ENCODE peak calls at places on chromosome 17, in ten cellular contexts. One of them, this sample, is unnamed.

GRCh38 chr17:58786586-58787295 is 31.1 kb downstream of the PPM1E start:
- DNase-seq in epithelial cell of prostate: no peak
- DNase-seq in activated naive CD4-positive, alpha-beta T cell treated with anti-CD3 and anti-CD28 coated beads for 36 hours: no peak
- DNase-seq in lower leg skin: no peak
- DNase-seq in activated CD8-positive, alpha-beta T cell treated with anti-CD3 and anti-CD28 coated beads for 36 hours: no peak
- DNase-seq in nucleus accumbens: no peak
- DNase-seq in chondrocyte: no peak
- DNase-seq in activated T-cell treated with anti-CD3 and anti-CD28 coated beads, Interleukin-2, amount 50 U/mL, for 1 hour: no peak
- DNase-seq in NCI-H460: peak
- DNase-seq in uterus: no peak
- DNase-seq in this sample: peak

GRCh38 chr17:79984877-79985276 is 50.8 kb downstream of the TBC1D16 start:
- DNase-seq in epithelial cell of prostate: no peak
- DNase-seq in activated naive CD4-positive, alpha-beta T cell treated with anti-CD3 and anti-CD28 coated beads for 36 hours: no peak
- DNase-seq in lower leg skin: no peak
- DNase-seq in activated CD8-positive, alpha-beta T cell treated with anti-CD3 and anti-CD28 coated beads for 36 hours: no peak
- DNase-seq in nucleus accumbens: no peak
- DNase-seq in chondrocyte: peak
- DNase-seq in activated T-cell treated with anti-CD3 and anti-CD28 coated beads, Interleukin-2, amount 50 U/mL, for 1 hour: no peak
- DNase-seq in NCI-H460: no peak
- DNase-seq in uterus: peak
- DNase-seq in this sample: no peak

GRCh38 chr17:18248300-18248731 is 10.2 kb downstream of the FLII start:
- DNase-seq in epithelial cell of prostate: no peak
- DNase-seq in activated naive CD4-positive, alpha-beta T cell treated with anti-CD3 and anti-CD28 coated beads for 36 hours: peak
- DNase-seq in lower leg skin: no peak
- DNase-seq in activated CD8-positive, alpha-beta T cell treated with anti-CD3 and anti-CD28 coated beads for 36 hours: peak
- DNase-seq in nucleus accumbens: peak
- DNase-seq in chondrocyte: no peak
- DNase-seq in activated T-cell treated with anti-CD3 and anti-CD28 coated beads, Interleukin-2, amount 50 U/mL, for 1 hour: peak
- DNase-seq in NCI-H460: peak
- DNase-seq in uterus: peak
- DNase-seq in this sample: peak

GRCh38 chr17:68539536-68540469 is 27.6 kb downstream of the PRKAR1A start:
- DNase-seq in epithelial cell of prostate: no peak
- DNase-seq in activated naive CD4-positive, alpha-beta T cell treated with anti-CD3 and anti-CD28 coated beads for 36 hours: no peak
- DNase-seq in lower leg skin: no peak
- DNase-seq in activated CD8-positive, alpha-beta T cell treated with anti-CD3 and anti-CD28 coated beads for 36 hours: no peak
- DNase-seq in nucleus accumbens: no peak
- DNase-seq in chondrocyte: no peak
- DNase-seq in activated T-cell treated with anti-CD3 and anti-CD28 coated beads, Interleukin-2, amount 50 U/mL, for 1 hour: no peak
- DNase-seq in NCI-H460: no peak
- DNase-seq in uterus: peak
- DNase-seq in this sample: peak

GRCh38 chr17:1022278-1023024 is 25.5 kb downstream of the TIMM22 start:
- DNase-seq in epithelial cell of prostate: no peak
- DNase-seq in activated naive CD4-positive, alpha-beta T cell treated with anti-CD3 and anti-CD28 coated beads for 36 hours: no peak
- DNase-seq in lower leg skin: no peak
- DNase-seq in activated CD8-positive, alpha-beta T cell treated with anti-CD3 and anti-CD28 coated beads for 36 hours: no peak
- DNase-seq in nucleus accumbens: no peak
- DNase-seq in chondrocyte: no peak
- DNase-seq in activated T-cell treated with anti-CD3 and anti-CD28 coated beads, Interleukin-2, amount 50 U/mL, for 1 hour: no peak
- DNase-seq in NCI-H460: no peak
- DNase-seq in uterus: no peak
- DNase-seq in this sample: no peak

GRCh38 chr17:48335858-48336500 is 94.0 kb downstream of the SKAP1 start:
- DNase-seq in epithelial cell of prostate: no peak
- DNase-seq in activated naive CD4-positive, alpha-beta T cell treated with anti-CD3 and anti-CD28 coated beads for 36 hours: no peak
- DNase-seq in lower leg skin: no peak
- DNase-seq in activated CD8-positive, alpha-beta T cell treated with anti-CD3 and anti-CD28 coated beads for 36 hours: no peak
- DNase-seq in nucleus accumbens: no peak
- DNase-seq in chondrocyte: no peak
- DNase-seq in activated T-cell treated with anti-CD3 and anti-CD28 coated beads, Interleukin-2, amount 50 U/mL, for 1 hour: no peak
- DNase-seq in NCI-H460: peak
- DNase-seq in uterus: no peak
- DNase-seq in this sample: peak

GRCh38 chr17:17018612-17019429 is 23.4 kb upstream of the MPRIP start:
- DNase-seq in epithelial cell of prostate: no peak
- DNase-seq in activated naive CD4-positive, alpha-beta T cell treated with anti-CD3 and anti-CD28 coated beads for 36 hours: no peak
- DNase-seq in lower leg skin: no peak
- DNase-seq in activated CD8-positive, alpha-beta T cell treated with anti-CD3 and anti-CD28 coated beads for 36 hours: no peak
- DNase-seq in nucleus accumbens: no peak
- DNase-seq in chondrocyte: no peak
- DNase-seq in activated T-cell treated with anti-CD3 and anti-CD28 coated beads, Interleukin-2, amount 50 U/mL, for 1 hour: no peak
- DNase-seq in NCI-H460: no peak
- DNase-seq in uterus: no peak
- DNase-seq in this sample: peak

GRCh38 chr17:49715221-49715620 is 7.5 kb upstream of the SLC35B1 start:
- DNase-seq in epithelial cell of prostate: no peak
- DNase-seq in activated naive CD4-positive, alpha-beta T cell treated with anti-CD3 and anti-CD28 coated beads for 36 hours: peak
- DNase-seq in lower leg skin: no peak
- DNase-seq in activated CD8-positive, alpha-beta T cell treated with anti-CD3 and anti-CD28 coated beads for 36 hours: peak
- DNase-seq in nucleus accumbens: no peak
- DNase-seq in chondrocyte: no peak
- DNase-seq in activated T-cell treated with anti-CD3 and anti-CD28 coated beads, Interleukin-2, amount 50 U/mL, for 1 hour: no peak
- DNase-seq in NCI-H460: no peak
- DNase-seq in uterus: no peak
- DNase-seq in this sample: no peak

GRCh38 chr17:28097901-28098300 is 55.4 kb downstream of the NLK start:
- DNase-seq in epithelial cell of prostate: no peak
- DNase-seq in activated naive CD4-positive, alpha-beta T cell treated with anti-CD3 and anti-CD28 coated beads for 36 hours: no peak
- DNase-seq in lower leg skin: no peak
- DNase-seq in activated CD8-positive, alpha-beta T cell treated with anti-CD3 and anti-CD28 coated beads for 36 hours: no peak
- DNase-seq in nucleus accumbens: no peak
- DNase-seq in chondrocyte: no peak
- DNase-seq in activated T-cell treated with anti-CD3 and anti-CD28 coated beads, Interleukin-2, amount 50 U/mL, for 1 hour: no peak
- DNase-seq in NCI-H460: no peak
- DNase-seq in uterus: no peak
- DNase-seq in this sample: no peak

GRCh38 chr17:27993723-27994310 is 48.7 kb upstream of the NLK start:
- DNase-seq in epithelial cell of prostate: no peak
- DNase-seq in activated naive CD4-positive, alpha-beta T cell treated with anti-CD3 and anti-CD28 coated beads for 36 hours: no peak
- DNase-seq in lower leg skin: no peak
- DNase-seq in activated CD8-positive, alpha-beta T cell treated with anti-CD3 and anti-CD28 coated beads for 36 hours: no peak
- DNase-seq in nucleus accumbens: no peak
- DNase-seq in chondrocyte: no peak
- DNase-seq in activated T-cell treated with anti-CD3 and anti-CD28 coated beads, Interleukin-2, amount 50 U/mL, for 1 hour: no peak
- DNase-seq in NCI-H460: no peak
- DNase-seq in uterus: no peak
- DNase-seq in this sample: no peak

GRCh38 chr17:30379303-30380105 is 777 bp downstream of the CPD start:
- DNase-seq in epithelial cell of prostate: no peak
- DNase-seq in activated naive CD4-positive, alpha-beta T cell treated with anti-CD3 and anti-CD28 coated beads for 36 hours: peak
- DNase-seq in lower leg skin: no peak
- DNase-seq in activated CD8-positive, alpha-beta T cell treated with anti-CD3 and anti-CD28 coated beads for 36 hours: peak
- DNase-seq in nucleus accumbens: no peak
- DNase-seq in chondrocyte: no peak
- DNase-seq in activated T-cell treated with anti-CD3 and anti-CD28 coated beads, Interleukin-2, amount 50 U/mL, for 1 hour: peak
- DNase-seq in NCI-H460: no peak
- DNase-seq in uterus: no peak
- DNase-seq in this sample: no peak

GRCh38 chr17:66985338-66985737 is 20.8 kb downstream of the CACNG4 start:
- DNase-seq in epithelial cell of prostate: no peak
- DNase-seq in activated naive CD4-positive, alpha-beta T cell treated with anti-CD3 and anti-CD28 coated beads for 36 hours: peak
- DNase-seq in lower leg skin: no peak
- DNase-seq in activated CD8-positive, alpha-beta T cell treated with anti-CD3 and anti-CD28 coated beads for 36 hours: peak
- DNase-seq in nucleus accumbens: no peak
- DNase-seq in chondrocyte: no peak
- DNase-seq in activated T-cell treated with anti-CD3 and anti-CD28 coated beads, Interleukin-2, amount 50 U/mL, for 1 hour: no peak
- DNase-seq in NCI-H460: no peak
- DNase-seq in uterus: no peak
- DNase-seq in this sample: no peak

GRCh38 chr17:30323895-30324319 is 9.9 kb downstream of the TMIGD1 start:
- DNase-seq in epithelial cell of prostate: peak
- DNase-seq in activated naive CD4-positive, alpha-beta T cell treated with anti-CD3 and anti-CD28 coated beads for 36 hours: peak
- DNase-seq in lower leg skin: peak
- DNase-seq in activated CD8-positive, alpha-beta T cell treated with anti-CD3 and anti-CD28 coated beads for 36 hours: peak
- DNase-seq in nucleus accumbens: no peak
- DNase-seq in chondrocyte: no peak
- DNase-seq in activated T-cell treated with anti-CD3 and anti-CD28 coated beads, Interleukin-2, amount 50 U/mL, for 1 hour: peak
- DNase-seq in NCI-H460: peak
- DNase-seq in uterus: no peak
- DNase-seq in this sample: peak

GRCh38 chr17:27807567-27808470 is 7.5 kb upstream of the NOS2 start:
- DNase-seq in epithelial cell of prostate: no peak
- DNase-seq in activated naive CD4-positive, alpha-beta T cell treated with anti-CD3 and anti-CD28 coated beads for 36 hours: peak
- DNase-seq in lower leg skin: no peak
- DNase-seq in activated CD8-positive, alpha-beta T cell treated with anti-CD3 and anti-CD28 coated beads for 36 hours: peak
- DNase-seq in nucleus accumbens: no peak
- DNase-seq in chondrocyte: no peak
- DNase-seq in activated T-cell treated with anti-CD3 and anti-CD28 coated beads, Interleukin-2, amount 50 U/mL, for 1 hour: peak
- DNase-seq in NCI-H460: no peak
- DNase-seq in uterus: no peak
- DNase-seq in this sample: no peak

GRCh38 chr17:81519284-81520020 is 6.9 kb upstream of the ACTG1 start:
- DNase-seq in epithelial cell of prostate: no peak
- DNase-seq in activated naive CD4-positive, alpha-beta T cell treated with anti-CD3 and anti-CD28 coated beads for 36 hours: peak
- DNase-seq in lower leg skin: no peak
- DNase-seq in activated CD8-positive, alpha-beta T cell treated with anti-CD3 and anti-CD28 coated beads for 36 hours: peak
- DNase-seq in nucleus accumbens: no peak
- DNase-seq in chondrocyte: peak
- DNase-seq in activated T-cell treated with anti-CD3 and anti-CD28 coated beads, Interleukin-2, amount 50 U/mL, for 1 hour: peak
- DNase-seq in NCI-H460: no peak
- DNase-seq in uterus: peak
- DNase-seq in this sample: no peak

GRCh38 chr17:76008630-76009425 is 8.2 kb downstream of the CDK3 start:
- DNase-seq in epithelial cell of prostate: no peak
- DNase-seq in activated naive CD4-positive, alpha-beta T cell treated with anti-CD3 and anti-CD28 coated beads for 36 hours: no peak
- DNase-seq in lower leg skin: no peak
- DNase-seq in activated CD8-positive, alpha-beta T cell treated with anti-CD3 and anti-CD28 coated beads for 36 hours: no peak
- DNase-seq in nucleus accumbens: no peak
- DNase-seq in chondrocyte: no peak
- DNase-seq in activated T-cell treated with anti-CD3 and anti-CD28 coated beads, Interleukin-2, amount 50 U/mL, for 1 hour: no peak
- DNase-seq in NCI-H460: no peak
- DNase-seq in uterus: no peak
- DNase-seq in this sample: no peak

GRCh38 chr17:78805301-78805700 is 23.2 kb upstream of the CYTH1 start:
- DNase-seq in epithelial cell of prostate: no peak
- DNase-seq in activated naive CD4-positive, alpha-beta T cell treated with anti-CD3 and anti-CD28 coated beads for 36 hours: peak
- DNase-seq in lower leg skin: no peak
- DNase-seq in activated CD8-positive, alpha-beta T cell treated with anti-CD3 and anti-CD28 coated beads for 36 hours: peak
- DNase-seq in nucleus accumbens: no peak
- DNase-seq in chondrocyte: no peak
- DNase-seq in activated T-cell treated with anti-CD3 and anti-CD28 coated beads, Interleukin-2, amount 50 U/mL, for 1 hour: peak
- DNase-seq in NCI-H460: no peak
- DNase-seq in uterus: no peak
- DNase-seq in this sample: no peak

GRCh38 chr17:13426991-13427390 is 174.7 kb downstream of the HS3ST3A1 start:
- DNase-seq in epithelial cell of prostate: no peak
- DNase-seq in activated naive CD4-positive, alpha-beta T cell treated with anti-CD3 and anti-CD28 coated beads for 36 hours: no peak
- DNase-seq in lower leg skin: no peak
- DNase-seq in activated CD8-positive, alpha-beta T cell treated with anti-CD3 and anti-CD28 coated beads for 36 hours: no peak
- DNase-seq in nucleus accumbens: no peak
- DNase-seq in chondrocyte: no peak
- DNase-seq in activated T-cell treated with anti-CD3 and anti-CD28 coated beads, Interleukin-2, amount 50 U/mL, for 1 hour: no peak
- DNase-seq in NCI-H460: no peak
- DNase-seq in uterus: no peak
- DNase-seq in this sample: no peak

GRCh38 chr17:48351916-48352332 is 78.1 kb downstream of the SKAP1 start:
- DNase-seq in epithelial cell of prostate: no peak
- DNase-seq in activated naive CD4-positive, alpha-beta T cell treated with anti-CD3 and anti-CD28 coated beads for 36 hours: no peak
- DNase-seq in lower leg skin: no peak
- DNase-seq in activated CD8-positive, alpha-beta T cell treated with anti-CD3 and anti-CD28 coated beads for 36 hours: no peak
- DNase-seq in nucleus accumbens: no peak
- DNase-seq in chondrocyte: no peak
- DNase-seq in activated T-cell treated with anti-CD3 and anti-CD28 coated beads, Interleukin-2, amount 50 U/mL, for 1 hour: no peak
- DNase-seq in NCI-H460: peak
- DNase-seq in uterus: no peak
- DNase-seq in this sample: peak

GRCh38 chr17:66727634-66728570 is 107.0 kb upstream of the CACNG5 start:
- DNase-seq in epithelial cell of prostate: no peak
- DNase-seq in activated naive CD4-positive, alpha-beta T cell treated with anti-CD3 and anti-CD28 coated beads for 36 hours: peak
- DNase-seq in lower leg skin: peak
- DNase-seq in activated CD8-positive, alpha-beta T cell treated with anti-CD3 and anti-CD28 coated beads for 36 hours: peak
- DNase-seq in nucleus accumbens: peak
- DNase-seq in chondrocyte: no peak
- DNase-seq in activated T-cell treated with anti-CD3 and anti-CD28 coated beads, Interleukin-2, amount 50 U/mL, for 1 hour: peak
- DNase-seq in NCI-H460: peak
- DNase-seq in uterus: peak
- DNase-seq in this sample: peak

GRCh38 chr17:4368341-4368740 is 1.9 kb upstream of the UBE2G1 start:
- DNase-seq in epithelial cell of prostate: no peak
- DNase-seq in activated naive CD4-positive, alpha-beta T cell treated with anti-CD3 and anti-CD28 coated beads for 36 hours: no peak
- DNase-seq in lower leg skin: no peak
- DNase-seq in activated CD8-positive, alpha-beta T cell treated with anti-CD3 and anti-CD28 coated beads for 36 hours: no peak
- DNase-seq in nucleus accumbens: no peak
- DNase-seq in chondrocyte: peak
- DNase-seq in activated T-cell treated with anti-CD3 and anti-CD28 coated beads, Interleukin-2, amount 50 U/mL, for 1 hour: no peak
- DNase-seq in NCI-H460: no peak
- DNase-seq in uterus: no peak
- DNase-seq in this sample: no peak